ENCODE peak calls at places on chromosomes 4 and X, in four cellular contexts. One of them, this sample, is unnamed.

GRCh38 chr4:88017516-88018302 is 10.3 kb downstream of the PKD2 start:
- DNase-seq in stimulated activated CD4-positive, alpha-beta T cell treated with anti-CD3 and anti-CD28 coated beads, Interleukin-1b, Interleukin-23, amount 100 ng/mL, for 24 hours: no peak
- DNase-seq in NCI-H2107: no peak
- DNase-seq in SJSA1: peak
- DNase-seq in this sample: no peak

GRCh38 chrX:87583679-87584078 is 66.1 kb downstream of the KLHL4 start:
- DNase-seq in NCI-H2107: no peak
- DNase-seq in SJSA1: no peak
- DNase-seq in stimulated activated CD4-positive, alpha-beta T cell treated with anti-CD3 and anti-CD28 coated beads, Interleukin-1b, Interleukin-23, amount 100 ng/mL, for 24 hours: no peak
- DNase-seq in this sample: no peak

GRCh38 chrX:16643160-16643559 is 6.8 kb upstream of the S100G start:
- DNase-seq in NCI-H2107: no peak
- DNase-seq in stimulated activated CD4-positive, alpha-beta T cell treated with anti-CD3 and anti-CD28 coated beads, Interleukin-1b, Interleukin-23, amount 100 ng/mL, for 24 hours: no peak
- DNase-seq in SJSA1: no peak
- DNase-seq in this sample: no peak

GRCh38 chr4:82739292-82740190 is 59.1 kb downstream of the SCD5 start:
- DNase-seq in stimulated activated CD4-positive, alpha-beta T cell treated with anti-CD3 and anti-CD28 coated beads, Interleukin-1b, Interleukin-23, amount 100 ng/mL, for 24 hours: peak
- DNase-seq in SJSA1: peak
- DNase-seq in NCI-H2107: no peak
- DNase-seq in this sample: peak

GRCh38 chr4:41360214-41360910 is 103.6 kb downstream of the UCHL1 start:
- DNase-seq in stimulated activated CD4-positive, alpha-beta T cell treated with anti-CD3 and anti-CD28 coated beads, Interleukin-1b, Interleukin-23, amount 100 ng/mL, for 24 hours: no peak
- DNase-seq in NCI-H2107: no peak
- DNase-seq in SJSA1: peak
- DNase-seq in this sample: peak

GRCh38 chrX:56947695-56948094 is 47.6 kb downstream of the SPIN3 start:
- DNase-seq in NCI-H2107: no peak
- DNase-seq in stimulated activated CD4-positive, alpha-beta T cell treated with anti-CD3 and anti-CD28 coated beads, Interleukin-1b, Interleukin-23, amount 100 ng/mL, for 24 hours: no peak
- DNase-seq in SJSA1: no peak
- DNase-seq in this sample: no peak

GRCh38 chr4:144575181-144575580 is 70.8 kb upstream of the HHIP start:
- DNase-seq in NCI-H2107: no peak
- DNase-seq in SJSA1: no peak
- DNase-seq in stimulated activated CD4-positive, alpha-beta T cell treated with anti-CD3 and anti-CD28 coated beads, Interleukin-1b, Interleukin-23, amount 100 ng/mL, for 24 hours: no peak
- DNase-seq in this sample: peak

GRCh38 chrX:109484886-109485285 is 3.0 kb upstream of the GUCY2F start:
- DNase-seq in NCI-H2107: no peak
- DNase-seq in stimulated activated CD4-positive, alpha-beta T cell treated with anti-CD3 and anti-CD28 coated beads, Interleukin-1b, Interleukin-23, amount 100 ng/mL, for 24 hours: no peak
- DNase-seq in SJSA1: no peak
- DNase-seq in this sample: no peak

GRCh38 chr4:118265312-118266144 is 87.3 kb downstream of the PRSS12 start:
- DNase-seq in stimulated activated CD4-positive, alpha-beta T cell treated with anti-CD3 and anti-CD28 coated beads, Interleukin-1b, Interleukin-23, amount 100 ng/mL, for 24 hours: peak
- DNase-seq in NCI-H2107: no peak
- DNase-seq in SJSA1: no peak
- DNase-seq in this sample: no peak